ENCODE peak calls at places on chromosome 17, in six cellular contexts. F is GM23248; B is IMR-90; T is CD8-positive, alpha-beta T cell; L is lung; H is neural progenitor cell. S is an unnamed sample. For H3K27me3 and H3K4me1, the result is how much of the 10 kb centered on the place peaks cover.

GRCh38 chr17:65371702-65372101 is 189.7 kb downstream of the AXIN2 start:
- DNase-seq in H (no peak), B (no peak), L (peak), T (no peak), F (no peak), S (no peak)

GRCh38 chr17:79325707-79326106 is 251.1 kb downstream of the ENGASE start:
- DNase-seq in T (no peak), L (no peak), B (no peak), F (peak), H (peak), S (peak)

GRCh38 chr17:81110488-81111040 is 54.7 kb upstream of the PVALEF start:
- DNase-seq in B (no peak), H (no peak), F (no peak), L (no peak), T (no peak), S (no peak)

GRCh38 chr17:74299618-74300009 is 25.6 kb downstream of the DNAI2 start:
- DNase-seq in L (no peak), B (no peak), F (no peak), H (no peak), T (no peak), S (no peak)

GRCh38 chr17:13601317-13601775 is 383 bp downstream of the HS3ST3A1 start:
- DNase-seq in F (peak), B (no peak), H (peak), T (no peak), L (no peak), S (no peak)

GRCh38 chr17:13561606-13562270 is 40.0 kb downstream of the HS3ST3A1 start:
- DNase-seq in B (no peak), F (no peak), L (no peak), T (no peak), H (no peak), S (no peak)

GRCh38 chr17:19800571-19800970 is 52.5 kb upstream of the ALDH3A1 start:
- DNase-seq in F (no peak), L (no peak), T (no peak), H (no peak), B (no peak), S (no peak)

GRCh38 chr17:33012522-33013033 is 20.9 kb downstream of the SPACA3 start:
- DNase-seq in H (no peak), B (peak), L (no peak), T (no peak), F (peak), S (no peak)

GRCh38 chr17:17420035-17420434 is 56.8 kb upstream of the MED9 start:
- DNase-seq in H (no peak), B (no peak), F (no peak), L (no peak), T (no peak), S (no peak)

GRCh38 chr17:12664252-12664651 is 1.4 kb upstream of the MYOCD start:
- DNase-seq in T (no peak), F (no peak), L (no peak), H (no peak), B (no peak), S (no peak)

GRCh38 chr17:74446551-74447500 is 14.9 kb downstream of the GPRC5C start:
- DNase-seq in F (peak), T (no peak), H (no peak), L (no peak), B (no peak), S (no peak)

DNA sequence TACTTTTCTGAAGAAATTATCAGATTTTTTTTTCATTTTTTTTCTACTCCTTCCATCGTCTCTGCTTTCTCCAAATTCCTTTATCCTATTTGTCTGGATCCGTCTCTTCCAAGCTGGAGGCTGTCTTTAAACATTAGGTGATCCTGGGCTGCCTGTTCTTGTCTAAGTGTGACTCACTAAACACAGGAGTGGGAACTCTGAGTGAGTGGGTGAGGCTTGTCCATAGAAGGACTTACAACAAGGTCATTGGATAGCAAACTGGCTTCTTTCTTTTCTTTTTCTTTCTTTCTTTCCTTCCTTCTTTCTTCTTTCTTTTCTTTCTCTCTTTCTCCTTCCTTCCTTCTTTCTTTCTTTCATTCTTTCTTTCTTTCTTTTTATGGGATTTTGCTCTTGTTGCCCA is 18.2 kb downstream of the ALOX15 start:
- DNase-seq in F (peak), B (peak), H (no peak), L (no peak), T (no peak), S (no peak)
- H3K4me3 ChIP-seq in F (no peak), B (no peak), H (no peak), L (no peak), T (no peak), S (no peak)

GRCh38 chr17:48606892-48607241 is 2.1 kb upstream of the HOXB6 start:
- DNase-seq in L (no peak), F (no peak), B (no peak), T (no peak), H (no peak), S (no peak)
- H3K27me3 ChIP-seq in L (under half), F (under half), B (under half), T (under half), H (half or more), S (under half)

DNA sequence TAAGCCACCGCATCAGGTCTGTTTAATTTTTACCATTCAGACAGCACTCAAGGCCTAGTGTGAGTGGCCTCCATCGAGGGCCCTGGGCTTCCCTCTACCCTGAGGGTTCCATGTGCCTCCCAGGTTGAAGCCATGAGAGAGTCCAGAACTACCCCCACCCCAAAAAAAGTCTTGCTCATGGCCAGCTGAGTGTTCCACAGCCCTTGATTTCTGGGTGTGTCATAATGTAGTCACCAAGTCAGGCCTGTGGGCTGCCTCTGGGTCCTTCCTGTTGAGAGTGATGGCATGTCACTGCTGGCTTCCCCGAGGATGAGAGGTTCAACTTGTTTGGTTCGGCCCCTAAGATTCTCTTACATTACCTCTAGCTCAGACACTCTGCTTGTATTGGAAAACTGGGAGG is 100.6 kb downstream of the PITPNC1 start:
- DNase-seq in L (no peak), F (peak), B (peak), T (no peak), H (no peak), S (no peak)
- H3K4me1 ChIP-seq in L (under half), F (under half), B (under half), T (half or more), H (under half), S (under half)

GRCh38 chr17:39737761-39738567 is at the start of gene GRB7:
- DNase-seq in L (peak), T (no peak), F (no peak), B (no peak), H (peak), S (no peak)
- H3K4me3 ChIP-seq in L (peak), T (peak), F (no peak), B (no peak), H (peak), S (no peak)

GRCh38 chr17:58532555-58532951 is 18.1 kb upstream of the MTMR4 start:
- DNase-seq in T (no peak), B (no peak), F (no peak), L (no peak), H (peak), S (no peak)

GRCh38 chr17:58531122-58531521 is 16.7 kb upstream of the MTMR4 start:
- DNase-seq in B (no peak), T (no peak), L (no peak), F (no peak), H (peak), S (no peak)

GRCh38 chr17:58533616-58534188 is 19.3 kb upstream of the MTMR4 start:
- DNase-seq in B (no peak), L (no peak), F (no peak), H (no peak), T (no peak), S (no peak)

GRCh38 chr17:58530655-58531054 is 16.2 kb upstream of the MTMR4 start:
- DNase-seq in H (peak), B (no peak), L (no peak), T (no peak), F (no peak), S (no peak)

GRCh38 chr17:58531661-58532554 is 17.5 kb upstream of the MTMR4 start:
- DNase-seq in T (peak), H (peak), B (peak), F (peak), L (no peak), S (peak)
- H3K27me3 ChIP-seq in T (under half), H (under half), B (under half), F (under half), L (under half), S (under half)

DNA sequence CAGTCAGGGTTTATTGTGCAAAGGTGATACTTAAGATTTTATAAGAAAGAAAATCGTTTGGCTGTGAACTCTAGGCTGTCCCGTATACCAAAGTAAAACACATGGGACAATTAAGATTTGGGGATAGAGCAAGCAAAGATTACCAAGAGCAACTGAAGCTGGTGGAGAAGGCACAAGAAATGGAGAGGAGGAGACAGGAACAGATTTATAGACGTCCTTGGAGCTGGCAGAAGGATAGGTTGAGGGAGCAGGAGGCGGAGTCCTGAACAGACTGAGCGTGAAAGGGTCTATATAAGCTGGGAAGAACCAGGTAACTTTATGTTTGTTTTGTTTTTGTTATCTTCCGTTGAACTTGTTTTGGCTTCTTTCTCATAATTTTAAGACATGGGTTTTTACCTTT is 3.8 kb downstream of the TNRC6C start:
- DNase-seq in H (peak), B (no peak), L (no peak), F (no peak), T (no peak), S (peak)
- H3K4me1 ChIP-seq in H (under half), B (under half), L (under half), F (under half), T (half or more), S (under half)

GRCh38 chr17:61997649-61998048 is 67.4 kb downstream of the MED13 start:
- DNase-seq in B (peak), F (peak), H (no peak), L (no peak), T (no peak), S (no peak)

GRCh38 chr17:62000186-62000585 is 64.9 kb downstream of the MED13 start:
- DNase-seq in H (no peak), T (no peak), L (no peak), B (no peak), F (no peak), S (no peak)

GRCh38 chr17:62001105-62001504 is 64.0 kb downstream of the MED13 start:
- DNase-seq in F (no peak), B (no peak), T (no peak), L (no peak), H (no peak), S (no peak)

GRCh38 chr17:61996916-61997605 is 68.0 kb downstream of the MED13 start:
- DNase-seq in L (no peak), B (no peak), T (no peak), H (no peak), F (no peak), S (no peak)
- H3K4me3 ChIP-seq in L (no peak), B (no peak), T (no peak), H (no peak), F (no peak), S (no peak)

GRCh38 chr17:45649796-45650195 is 134.3 kb upstream of the CRHR1 start:
- DNase-seq in L (no peak), T (no peak), B (no peak), F (no peak), H (no peak), S (no peak)

GRCh38 chr17:45648642-45649041 is 135.5 kb upstream of the CRHR1 start:
- DNase-seq in T (no peak), F (no peak), B (no peak), H (peak), L (no peak), S (peak)

GRCh38 chr17:45653616-45654015 is 130.5 kb upstream of the CRHR1 start:
- DNase-seq in B (no peak), F (no peak), H (no peak), T (no peak), L (no peak), S (no peak)

GRCh38 chr17:45651145-45651713 is 132.9 kb upstream of the CRHR1 start:
- DNase-seq in B (no peak), H (no peak), F (no peak), T (no peak), L (no peak), S (no peak)

DNA sequence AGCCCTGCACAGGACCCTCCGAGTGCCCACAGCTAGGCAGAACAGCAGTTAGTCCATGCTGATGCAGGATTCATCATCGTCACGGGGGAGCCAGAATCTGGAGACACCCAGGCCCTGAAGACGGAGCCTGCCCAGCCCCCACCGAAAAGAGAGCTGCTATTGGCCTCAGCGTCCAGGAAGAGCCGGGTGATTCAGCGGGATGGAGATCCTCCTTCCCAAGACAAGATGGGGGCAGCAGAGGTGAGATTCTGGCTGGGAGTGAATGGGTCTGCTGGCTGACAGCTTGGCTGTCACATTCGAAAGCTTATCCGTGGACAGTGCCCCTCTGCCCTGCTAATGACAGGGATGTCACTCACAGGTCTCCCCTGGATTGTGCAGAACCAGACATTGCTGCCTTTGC is 133.5 kb upstream of the CRHR1 start:
- DNase-seq in L (no peak), H (no peak), T (no peak), F (no peak), B (peak), S (no peak)
- H3K27me3 ChIP-seq in L (under half), H (under half), T (under half), F (under half), B (under half), S (under half)

DNA sequence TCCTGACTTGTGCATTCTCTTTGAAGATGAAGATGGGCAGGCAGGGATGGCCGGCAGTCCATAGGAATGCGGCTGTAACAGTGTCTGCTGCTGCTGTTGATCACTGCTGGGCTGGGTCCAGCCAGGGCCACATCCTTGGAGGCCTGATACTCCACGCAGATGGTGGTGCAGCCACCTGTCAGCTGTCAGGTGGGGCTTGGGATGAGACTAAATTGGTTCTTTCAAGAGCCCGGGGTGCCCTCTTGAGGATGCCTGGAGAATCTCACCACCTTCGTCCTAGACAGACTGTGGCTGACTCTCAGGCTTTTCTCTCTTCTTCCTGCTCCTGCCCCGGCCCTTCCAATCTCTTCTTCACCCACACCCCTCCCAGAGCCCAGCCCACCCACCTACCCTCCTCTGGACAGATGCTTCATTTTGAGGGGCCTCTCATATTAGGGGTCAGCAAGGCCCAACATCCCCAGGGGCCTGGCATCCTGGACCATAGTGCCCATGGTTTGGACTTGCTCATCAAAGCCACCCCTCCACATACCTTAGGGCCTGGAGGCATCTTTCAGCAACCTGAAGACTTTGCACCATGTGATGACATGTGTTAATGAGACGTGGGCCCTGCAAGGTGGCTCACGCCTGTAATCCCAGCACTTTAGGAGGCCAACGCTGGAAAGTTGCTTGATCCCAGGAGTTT is 19.1 kb downstream of the OSBPL7 start:
- DNase-seq in F (peak), H (peak), B (peak), T (peak), L (no peak), S (peak)
- H3K4me1 ChIP-seq in F (under half), H (under half), B (under half), T (under half), L (under half), S (under half)

S was measured in HAP-1.